ENCODE peak calls at places on chromosomes 6 and 20, in ten cellular contexts. R, N, U, A, F, O, G, Z, E and X are unnamed samples.

GRCh38 chr6:111024661-111025060 is 42.8 kb downstream of the RPF2 start:
- DNase-seq in R (no peak), N (no peak), U (peak), A (no peak), F (no peak), O (no peak), G (no peak), Z (no peak), E (no peak), X (no peak)

GRCh38 chr6:33963351-33963750 is 159.5 kb upstream of the MLN start:
- DNase-seq in R (no peak), N (no peak), U (no peak), A (no peak), F (no peak), O (no peak), G (no peak), Z (no peak), E (no peak), X (no peak)

GRCh38 chr6:119630561-119631192 is 281.1 kb upstream of the MAN1A1 start:
- DNase-seq in R (no peak), N (no peak), U (no peak), A (no peak), F (no peak), O (no peak), G (no peak), Z (no peak), E (no peak), X (no peak)

GRCh38 chr6:1739220-1739619 is 129.5 kb downstream of the FOXC1 start:
- DNase-seq in R (no peak), N (no peak), U (no peak), A (no peak), F (no peak), O (no peak), G (no peak), Z (no peak), E (no peak), X (no peak)

GRCh38 chr6:54112171-54112650 is 968 bp downstream of the MLIP start:
- DNase-seq in R (no peak), N (no peak), U (no peak), A (no peak), F (no peak), O (no peak), G (peak), Z (peak), E (no peak), X (no peak)

GRCh38 chr6:82878812-82879211 is 186.8 kb downstream of the UBE3D start:
- DNase-seq in R (peak), N (no peak), U (peak), A (peak), F (peak), O (no peak), G (no peak), Z (peak), E (no peak), X (no peak)

GRCh38 chr6:152129606-152130249 is 322.2 kb downstream of the ESR1 start:
- DNase-seq in R (no peak), N (no peak), U (no peak), A (peak), F (peak), O (no peak), G (no peak), Z (no peak), E (no peak), X (no peak)

GRCh38 chr6:137970368-137970767 is 103.3 kb downstream of the TNFAIP3 start:
- DNase-seq in R (no peak), N (no peak), U (no peak), A (no peak), F (no peak), O (no peak), G (no peak), Z (no peak), E (no peak), X (no peak)

GRCh38 chr6:3918474-3918873 is 69.3 kb downstream of the FAM50B start:
- DNase-seq in R (no peak), N (no peak), U (no peak), A (no peak), F (no peak), O (no peak), G (no peak), Z (no peak), E (no peak), X (no peak)

DNA sequence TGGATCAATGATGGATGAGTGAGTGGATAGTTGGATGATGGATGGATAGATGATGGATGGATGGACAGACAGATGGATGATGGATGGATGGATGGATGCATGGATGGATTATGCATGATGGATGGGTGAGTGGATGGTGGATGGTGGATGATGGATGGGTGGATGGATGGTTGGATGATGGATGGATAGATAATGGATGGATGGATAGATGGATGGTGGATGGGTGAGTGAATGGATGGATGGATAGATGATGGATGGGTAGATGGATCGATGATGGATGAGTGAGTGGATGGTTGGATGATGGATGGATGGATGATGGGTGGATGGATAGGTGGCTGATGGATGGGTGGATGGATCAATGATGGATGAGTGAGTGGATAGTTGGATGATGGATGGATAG is 176.0 kb downstream of the TAF4 start:
- DNase-seq in R (no peak), N (no peak), U (no peak), A (no peak), F (no peak), O (no peak), G (no peak), Z (no peak), E (no peak), X (no peak)
- TF ChIP-seq CTCF in R (no peak), N (no peak), U (no peak), A (no peak), F (no peak), O (no peak), G (no peak), Z (no peak), E (no peak), X (no peak)

GRCh38 chr20:32820000-32820697 is 395 bp downstream of the MAPRE1 start:
- DNase-seq in R (no peak), N (peak), U (peak), A (peak), F (peak), O (peak), G (no peak), Z (peak), E (peak), X (peak)
- TF ChIP-seq CTCF in R (peak), N (no peak), U (no peak), A (no peak), F (no peak), O (no peak), G (no peak), Z (no peak), E (no peak), X (no peak)

DNA sequence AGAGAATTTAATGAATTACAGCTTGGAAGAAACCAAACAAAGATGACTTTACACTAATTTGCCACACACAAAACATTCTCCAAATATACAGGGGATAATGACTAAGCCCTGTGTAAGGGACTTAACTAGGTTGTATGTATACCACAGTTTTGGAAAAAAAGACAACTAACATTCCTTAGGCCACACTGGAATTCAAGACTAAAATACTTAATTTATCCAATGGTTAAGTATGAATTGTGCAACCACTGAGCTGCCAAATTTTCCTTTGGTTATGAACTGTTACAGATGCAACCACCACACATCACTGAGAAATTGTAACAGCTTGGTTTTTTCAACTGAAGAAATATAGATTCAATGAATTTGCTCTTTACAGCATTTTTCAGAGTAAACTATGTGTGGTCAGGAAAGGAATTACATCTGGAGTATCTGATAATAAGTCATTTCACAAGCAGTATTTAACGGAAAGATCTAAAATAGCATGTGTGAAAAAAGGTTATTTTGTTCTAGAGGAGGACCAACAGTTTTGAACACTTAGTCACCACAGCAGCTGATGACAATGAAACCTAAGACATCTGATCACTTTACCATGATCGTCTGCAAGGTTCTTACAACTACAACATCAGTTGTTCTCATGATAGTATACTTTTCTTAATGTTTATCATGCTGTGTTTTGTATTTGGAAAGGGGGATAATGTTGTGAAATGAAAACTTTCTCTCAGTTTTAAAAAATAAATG is 318.8 kb downstream of the BCKDHB start:
- DNase-seq in R (peak), N (no peak), U (peak), A (peak), F (peak), O (no peak), G (peak), Z (peak), E (no peak), X (no peak)
- TF ChIP-seq CTCF in R (no peak), N (no peak), U (no peak), A (peak), F (peak), O (no peak), G (no peak), Z (no peak), E (no peak), X (no peak)

GRCh38 chr20:17933711-17934110 is 34.9 kb downstream of the SNX5 start:
- DNase-seq in R (no peak), N (no peak), U (no peak), A (no peak), F (no peak), O (no peak), G (no peak), Z (no peak), E (no peak), X (no peak)
- TF ChIP-seq CTCF in R (no peak), N (no peak), U (no peak), A (no peak), F (no peak), O (no peak), G (no peak), Z (no peak), E (no peak), X (no peak)

GRCh38 chr20:24493181-24493580 is 23.8 kb downstream of the SYNDIG1 start:
- DNase-seq in R (no peak), N (no peak), U (no peak), A (no peak), F (no peak), O (no peak), G (no peak), Z (no peak), E (no peak), X (no peak)

GRCh38 chr20:24491043-24491756 is 21.8 kb downstream of the SYNDIG1 start:
- DNase-seq in R (no peak), N (no peak), U (peak), A (peak), F (no peak), O (no peak), G (no peak), Z (peak), E (no peak), X (no peak)

GRCh38 chr20:24490598-24490997 is 21.2 kb downstream of the SYNDIG1 start:
- DNase-seq in R (no peak), N (no peak), U (no peak), A (no peak), F (no peak), O (no peak), G (no peak), Z (no peak), E (no peak), X (no peak)

GRCh38 chr20:24492698-24493097 is 23.3 kb downstream of the SYNDIG1 start:
- DNase-seq in R (no peak), N (no peak), U (no peak), A (no peak), F (no peak), O (no peak), G (no peak), Z (no peak), E (no peak), X (no peak)

GRCh38 chr20:24492031-24492607 is 22.7 kb downstream of the SYNDIG1 start:
- DNase-seq in R (no peak), N (no peak), U (no peak), A (no peak), F (no peak), O (no peak), G (no peak), Z (no peak), E (no peak), X (no peak)
- TF ChIP-seq CTCF in R (peak), N (no peak), U (no peak), A (no peak), F (no peak), O (no peak), G (no peak), Z (no peak), E (no peak), X (no peak)